ENCODE peak calls at places on chromosomes 1 and 21, in eight cellular contexts. One of them, this sample, is unnamed.

GRCh38 chr1:196608401-196609113 is at the start of gene KCNT2:
- DNase-seq in CD4-positive, alpha-beta T cell: no peak
- DNase-seq in stimulated activated CD8-positive, alpha-beta memory T cell treated with anti-CD3 and anti-CD28 coated beads, Interleukin-2, amount 100 ng/mL, for 1 hour: no peak
- DNase-seq in activated T-helper 1 cell treated with anti-CD3 and anti-CD28 coated beads, Interleukin-12 subunit alpha, Interleukin-12 subunit beta, Interleukin-2, Interleukin-4 antibody, amounts not matched to agents 30 ng/mL and 10 ng/mL and 1 ng/mL, durations not matched to agents 14 hours and 24 hours and 36 hours: no peak
- DNase-seq in midbrain: no peak
- DNase-seq in activated CD4-positive, CD25-positive, alpha-beta regulatory T cell treated with anti-CD3 and anti-CD28 coated beads, Interleukin-2, amount 50 U/mL, for 16 hours: no peak
- DNase-seq in mesothelial cell of epicardium: peak; percentile 84
- DNase-seq in right cardiac atrium: peak; percentile 93
- DNase-seq in this sample: peak; percentile 81

GRCh38 chr1:211920141-211920572 is 89.6 kb upstream of the LPGAT1 start:
- DNase-seq in right cardiac atrium: peak; percentile 57
- DNase-seq in midbrain: no peak
- DNase-seq in stimulated activated CD8-positive, alpha-beta memory T cell treated with anti-CD3 and anti-CD28 coated beads, Interleukin-2, amount 100 ng/mL, for 1 hour: no peak
- DNase-seq in CD4-positive, alpha-beta T cell: no peak
- DNase-seq in activated CD4-positive, CD25-positive, alpha-beta regulatory T cell treated with anti-CD3 and anti-CD28 coated beads, Interleukin-2, amount 50 U/mL, for 16 hours: no peak
- DNase-seq in activated T-helper 1 cell treated with anti-CD3 and anti-CD28 coated beads, Interleukin-12 subunit alpha, Interleukin-12 subunit beta, Interleukin-2, Interleukin-4 antibody, amounts not matched to agents 30 ng/mL and 10 ng/mL and 1 ng/mL, durations not matched to agents 14 hours and 24 hours and 36 hours: no peak
- DNase-seq in mesothelial cell of epicardium: no peak
- DNase-seq in this sample: peak; percentile 57

GRCh38 chr1:172476218-172476811 is 32.4 kb upstream of the PIGC start:
- DNase-seq in activated CD4-positive, CD25-positive, alpha-beta regulatory T cell treated with anti-CD3 and anti-CD28 coated beads, Interleukin-2, amount 50 U/mL, for 16 hours: no peak
- DNase-seq in activated T-helper 1 cell treated with anti-CD3 and anti-CD28 coated beads, Interleukin-12 subunit alpha, Interleukin-12 subunit beta, Interleukin-2, Interleukin-4 antibody, amounts not matched to agents 30 ng/mL and 10 ng/mL and 1 ng/mL, durations not matched to agents 14 hours and 24 hours and 36 hours: no peak
- DNase-seq in right cardiac atrium: no peak
- DNase-seq in mesothelial cell of epicardium: peak; percentile 50
- DNase-seq in midbrain: no peak
- DNase-seq in stimulated activated CD8-positive, alpha-beta memory T cell treated with anti-CD3 and anti-CD28 coated beads, Interleukin-2, amount 100 ng/mL, for 1 hour: no peak
- DNase-seq in CD4-positive, alpha-beta T cell: no peak
- DNase-seq in this sample: no peak

GRCh38 chr1:9589719-9590157 is 1.0 kb downstream of the TMEM201 start:
- DNase-seq in right cardiac atrium: no peak
- DNase-seq in stimulated activated CD8-positive, alpha-beta memory T cell treated with anti-CD3 and anti-CD28 coated beads, Interleukin-2, amount 100 ng/mL, for 1 hour: no peak
- DNase-seq in CD4-positive, alpha-beta T cell: no peak
- DNase-seq in activated T-helper 1 cell treated with anti-CD3 and anti-CD28 coated beads, Interleukin-12 subunit alpha, Interleukin-12 subunit beta, Interleukin-2, Interleukin-4 antibody, amounts not matched to agents 30 ng/mL and 10 ng/mL and 1 ng/mL, durations not matched to agents 14 hours and 24 hours and 36 hours: no peak
- DNase-seq in mesothelial cell of epicardium: no peak
- DNase-seq in midbrain: no peak
- DNase-seq in activated CD4-positive, CD25-positive, alpha-beta regulatory T cell treated with anti-CD3 and anti-CD28 coated beads, Interleukin-2, amount 50 U/mL, for 16 hours: no peak
- DNase-seq in this sample: no peak

GRCh38 chr1:208562021-208562950 is 318.1 kb upstream of the PLXNA2 start:
- DNase-seq in stimulated activated CD8-positive, alpha-beta memory T cell treated with anti-CD3 and anti-CD28 coated beads, Interleukin-2, amount 100 ng/mL, for 1 hour: no peak
- DNase-seq in midbrain: no peak
- DNase-seq in mesothelial cell of epicardium: no peak
- DNase-seq in CD4-positive, alpha-beta T cell: no peak
- DNase-seq in activated T-helper 1 cell treated with anti-CD3 and anti-CD28 coated beads, Interleukin-12 subunit alpha, Interleukin-12 subunit beta, Interleukin-2, Interleukin-4 antibody, amounts not matched to agents 30 ng/mL and 10 ng/mL and 1 ng/mL, durations not matched to agents 14 hours and 24 hours and 36 hours: no peak
- DNase-seq in activated CD4-positive, CD25-positive, alpha-beta regulatory T cell treated with anti-CD3 and anti-CD28 coated beads, Interleukin-2, amount 50 U/mL, for 16 hours: no peak
- DNase-seq in right cardiac atrium: no peak
- DNase-seq in this sample: no peak

GRCh38 chr1:67947114-67947513 is 103.3 kb downstream of the DIRAS3 start:
- DNase-seq in mesothelial cell of epicardium: no peak
- DNase-seq in stimulated activated CD8-positive, alpha-beta memory T cell treated with anti-CD3 and anti-CD28 coated beads, Interleukin-2, amount 100 ng/mL, for 1 hour: no peak
- DNase-seq in activated CD4-positive, CD25-positive, alpha-beta regulatory T cell treated with anti-CD3 and anti-CD28 coated beads, Interleukin-2, amount 50 U/mL, for 16 hours: no peak
- DNase-seq in activated T-helper 1 cell treated with anti-CD3 and anti-CD28 coated beads, Interleukin-12 subunit alpha, Interleukin-12 subunit beta, Interleukin-2, Interleukin-4 antibody, amounts not matched to agents 30 ng/mL and 10 ng/mL and 1 ng/mL, durations not matched to agents 14 hours and 24 hours and 36 hours: no peak
- DNase-seq in midbrain: peak; percentile 12
- DNase-seq in right cardiac atrium: no peak
- DNase-seq in CD4-positive, alpha-beta T cell: no peak
- DNase-seq in this sample: no peak

GRCh38 chr1:17671741-17672140 is 83.4 kb upstream of the ACTL8 start:
- DNase-seq in activated T-helper 1 cell treated with anti-CD3 and anti-CD28 coated beads, Interleukin-12 subunit alpha, Interleukin-12 subunit beta, Interleukin-2, Interleukin-4 antibody, amounts not matched to agents 30 ng/mL and 10 ng/mL and 1 ng/mL, durations not matched to agents 14 hours and 24 hours and 36 hours: no peak
- DNase-seq in CD4-positive, alpha-beta T cell: no peak
- DNase-seq in mesothelial cell of epicardium: no peak
- DNase-seq in stimulated activated CD8-positive, alpha-beta memory T cell treated with anti-CD3 and anti-CD28 coated beads, Interleukin-2, amount 100 ng/mL, for 1 hour: no peak
- DNase-seq in right cardiac atrium: peak; percentile 51
- DNase-seq in midbrain: no peak
- DNase-seq in activated CD4-positive, CD25-positive, alpha-beta regulatory T cell treated with anti-CD3 and anti-CD28 coated beads, Interleukin-2, amount 50 U/mL, for 16 hours: no peak
- DNase-seq in this sample: no peak

GRCh38 chr1:215043405-215043804 is 39.1 kb upstream of the KCNK2 start:
- DNase-seq in mesothelial cell of epicardium: no peak
- DNase-seq in stimulated activated CD8-positive, alpha-beta memory T cell treated with anti-CD3 and anti-CD28 coated beads, Interleukin-2, amount 100 ng/mL, for 1 hour: no peak
- DNase-seq in midbrain: no peak
- DNase-seq in CD4-positive, alpha-beta T cell: no peak
- DNase-seq in activated T-helper 1 cell treated with anti-CD3 and anti-CD28 coated beads, Interleukin-12 subunit alpha, Interleukin-12 subunit beta, Interleukin-2, Interleukin-4 antibody, amounts not matched to agents 30 ng/mL and 10 ng/mL and 1 ng/mL, durations not matched to agents 14 hours and 24 hours and 36 hours: no peak
- DNase-seq in activated CD4-positive, CD25-positive, alpha-beta regulatory T cell treated with anti-CD3 and anti-CD28 coated beads, Interleukin-2, amount 50 U/mL, for 16 hours: no peak
- DNase-seq in right cardiac atrium: no peak
- DNase-seq in this sample: no peak

GRCh38 chr21:45340515-45340914 is 52.8 kb upstream of the POFUT2 start:
- DNase-seq in activated CD4-positive, CD25-positive, alpha-beta regulatory T cell treated with anti-CD3 and anti-CD28 coated beads, Interleukin-2, amount 50 U/mL, for 16 hours: no peak
- DNase-seq in activated T-helper 1 cell treated with anti-CD3 and anti-CD28 coated beads, Interleukin-12 subunit alpha, Interleukin-12 subunit beta, Interleukin-2, Interleukin-4 antibody, amounts not matched to agents 30 ng/mL and 10 ng/mL and 1 ng/mL, durations not matched to agents 14 hours and 24 hours and 36 hours: no peak
- DNase-seq in CD4-positive, alpha-beta T cell: no peak
- DNase-seq in midbrain: no peak
- DNase-seq in right cardiac atrium: no peak
- DNase-seq in mesothelial cell of epicardium: no peak
- DNase-seq in stimulated activated CD8-positive, alpha-beta memory T cell treated with anti-CD3 and anti-CD28 coated beads, Interleukin-2, amount 100 ng/mL, for 1 hour: no peak
- DNase-seq in this sample: peak; percentile 12

GRCh38 chr1:190477687-190478192 is at the start of gene BRINP3:
- DNase-seq in midbrain: peak; percentile 28
- DNase-seq in activated T-helper 1 cell treated with anti-CD3 and anti-CD28 coated beads, Interleukin-12 subunit alpha, Interleukin-12 subunit beta, Interleukin-2, Interleukin-4 antibody, amounts not matched to agents 30 ng/mL and 10 ng/mL and 1 ng/mL, durations not matched to agents 14 hours and 24 hours and 36 hours: no peak
- DNase-seq in stimulated activated CD8-positive, alpha-beta memory T cell treated with anti-CD3 and anti-CD28 coated beads, Interleukin-2, amount 100 ng/mL, for 1 hour: no peak
- DNase-seq in right cardiac atrium: no peak
- DNase-seq in CD4-positive, alpha-beta T cell: no peak
- DNase-seq in activated CD4-positive, CD25-positive, alpha-beta regulatory T cell treated with anti-CD3 and anti-CD28 coated beads, Interleukin-2, amount 50 U/mL, for 16 hours: no peak
- DNase-seq in mesothelial cell of epicardium: no peak
- DNase-seq in this sample: no peak

GRCh38 chr21:46549650-46550049 is 55.2 kb downstream of the S100B start:
- DNase-seq in activated CD4-positive, CD25-positive, alpha-beta regulatory T cell treated with anti-CD3 and anti-CD28 coated beads, Interleukin-2, amount 50 U/mL, for 16 hours: no peak
- DNase-seq in stimulated activated CD8-positive, alpha-beta memory T cell treated with anti-CD3 and anti-CD28 coated beads, Interleukin-2, amount 100 ng/mL, for 1 hour: no peak
- DNase-seq in mesothelial cell of epicardium: no peak
- DNase-seq in CD4-positive, alpha-beta T cell: no peak
- DNase-seq in midbrain: no peak
- DNase-seq in activated T-helper 1 cell treated with anti-CD3 and anti-CD28 coated beads, Interleukin-12 subunit alpha, Interleukin-12 subunit beta, Interleukin-2, Interleukin-4 antibody, amounts not matched to agents 30 ng/mL and 10 ng/mL and 1 ng/mL, durations not matched to agents 14 hours and 24 hours and 36 hours: no peak
- DNase-seq in right cardiac atrium: no peak
- DNase-seq in this sample: no peak

GRCh38 chr1:242243472-242243871 is 244.6 kb upstream of the MAP1LC3C start:
- DNase-seq in right cardiac atrium: no peak
- DNase-seq in stimulated activated CD8-positive, alpha-beta memory T cell treated with anti-CD3 and anti-CD28 coated beads, Interleukin-2, amount 100 ng/mL, for 1 hour: no peak
- DNase-seq in mesothelial cell of epicardium: no peak
- DNase-seq in activated CD4-positive, CD25-positive, alpha-beta regulatory T cell treated with anti-CD3 and anti-CD28 coated beads, Interleukin-2, amount 50 U/mL, for 16 hours: no peak
- DNase-seq in CD4-positive, alpha-beta T cell: no peak
- DNase-seq in midbrain: peak; percentile 68
- DNase-seq in activated T-helper 1 cell treated with anti-CD3 and anti-CD28 coated beads, Interleukin-12 subunit alpha, Interleukin-12 subunit beta, Interleukin-2, Interleukin-4 antibody, amounts not matched to agents 30 ng/mL and 10 ng/mL and 1 ng/mL, durations not matched to agents 14 hours and 24 hours and 36 hours: no peak
- DNase-seq in this sample: no peak

GRCh38 chr1:27574871-27575831 is 28.8 kb downstream of the AHDC1 start:
- DNase-seq in activated CD4-positive, CD25-positive, alpha-beta regulatory T cell treated with anti-CD3 and anti-CD28 coated beads, Interleukin-2, amount 50 U/mL, for 16 hours: no peak
- DNase-seq in stimulated activated CD8-positive, alpha-beta memory T cell treated with anti-CD3 and anti-CD28 coated beads, Interleukin-2, amount 100 ng/mL, for 1 hour: no peak
- DNase-seq in midbrain: peak; percentile 57
- DNase-seq in mesothelial cell of epicardium: peak; percentile 84
- DNase-seq in activated T-helper 1 cell treated with anti-CD3 and anti-CD28 coated beads, Interleukin-12 subunit alpha, Interleukin-12 subunit beta, Interleukin-2, Interleukin-4 antibody, amounts not matched to agents 30 ng/mL and 10 ng/mL and 1 ng/mL, durations not matched to agents 14 hours and 24 hours and 36 hours: no peak
- DNase-seq in CD4-positive, alpha-beta T cell: no peak
- DNase-seq in right cardiac atrium: peak; percentile 94
- DNase-seq in this sample: peak; percentile 86

GRCh38 chr1:82510431-82510830 is 709.7 kb downstream of the ADGRL2 start:
- DNase-seq in midbrain: no peak
- DNase-seq in CD4-positive, alpha-beta T cell: no peak
- DNase-seq in stimulated activated CD8-positive, alpha-beta memory T cell treated with anti-CD3 and anti-CD28 coated beads, Interleukin-2, amount 100 ng/mL, for 1 hour: no peak
- DNase-seq in activated T-helper 1 cell treated with anti-CD3 and anti-CD28 coated beads, Interleukin-12 subunit alpha, Interleukin-12 subunit beta, Interleukin-2, Interleukin-4 antibody, amounts not matched to agents 30 ng/mL and 10 ng/mL and 1 ng/mL, durations not matched to agents 14 hours and 24 hours and 36 hours: no peak
- DNase-seq in mesothelial cell of epicardium: no peak
- DNase-seq in right cardiac atrium: no peak
- DNase-seq in activated CD4-positive, CD25-positive, alpha-beta regulatory T cell treated with anti-CD3 and anti-CD28 coated beads, Interleukin-2, amount 50 U/mL, for 16 hours: no peak
- DNase-seq in this sample: no peak

This sample was measured in left cardiac atrium.